ENCODE peak calls at places on chromosomes 4 and X, in four cellular contexts. T is astrocyte of the spinal cord, K is fibroblast of villous mesenchyme, N is fibroblast of mammary gland. S is an unnamed sample.

GRCh38 chrX:30521440-30522182 is 56.0 kb downstream of the TASL start:
- DNase-seq in T (peak), K (peak), N (peak), S (peak)

GRCh38 chr4:17064959-17065358 is 166.5 kb upstream of the LDB2 start:
- DNase-seq in T (no peak), K (peak), N (no peak), S (no peak)

GRCh38 chr4:64384237-64385176 is 24.7 kb downstream of the TECRL start:
- DNase-seq in T (no peak), K (no peak), N (no peak), S (no peak)

GRCh38 chr4:25160714-25161598 is 707 bp upstream of the SEPSECS start:
- DNase-seq in T (peak), K (peak), N (no peak), S (no peak)

GRCh38 chrX:108134724-108135123 is 43.1 kb downstream of the ATG4A start:
- DNase-seq in T (no peak), K (no peak), N (no peak), S (no peak)

GRCh38 chrX:140431521-140431920 is 73.3 kb downstream of the SOX3 start:
- DNase-seq in T (peak), K (no peak), N (no peak), S (no peak)

GRCh38 chr4:187972135-187972534 is 23.4 kb upstream of the ZFP42 start:
- DNase-seq in T (no peak), K (no peak), N (no peak), S (no peak)

GRCh38 chrX:129594781-129595180 is 54.7 kb downstream of the OCRL start:
- DNase-seq in T (no peak), K (no peak), N (no peak), S (no peak)

GRCh38 chrX:10106801-10107200 is 50.0 kb upstream of the CLCN4 start:
- DNase-seq in T (no peak), K (peak), N (no peak), S (no peak)

GRCh38 chrX:19660604-19661003 is 145.3 kb upstream of the MAP3K15 start:
- DNase-seq in T (no peak), K (peak), N (peak), S (peak)

GRCh38 chr4:152585036-152585439 is 49.1 kb upstream of the FBXW7 start:
- DNase-seq in T (no peak), K (peak), N (no peak), S (no peak)

GRCh38 chr4:41346306-41347061 is 89.8 kb downstream of the UCHL1 start:
- DNase-seq in T (no peak), K (peak), N (no peak), S (no peak)

GRCh38 chrX:50712777-50713176 is 101.2 kb downstream of the SHROOM4 start:
- DNase-seq in T (no peak), K (no peak), N (no peak), S (no peak)

GRCh38 chr4:121733942-121734341 is 31.0 kb downstream of the SMIM43 start:
- DNase-seq in T (no peak), K (no peak), N (no peak), S (no peak)

GRCh38 chr4:6942238-6942800 is 32.7 kb downstream of the TBC1D14 start:
- DNase-seq in T (peak), K (peak), N (peak), S (peak)

GRCh38 chrX:118353081-118353850 is 7.4 kb downstream of the WDR44 start:
- DNase-seq in T (no peak), K (peak), N (no peak), S (no peak)

GRCh38 chr4:11634283-11634682 is 205.6 kb upstream of the HS3ST1 start:
- DNase-seq in T (no peak), K (no peak), N (no peak), S (no peak)

GRCh38 chrX:103535206-103535605 is 15.9 kb upstream of the RAB40A start:
- DNase-seq in T (no peak), K (no peak), N (no peak), S (no peak)
- H3K4me3 ChIP-seq in T (no peak), K (no peak), N (no peak), S (no peak)

DNA sequence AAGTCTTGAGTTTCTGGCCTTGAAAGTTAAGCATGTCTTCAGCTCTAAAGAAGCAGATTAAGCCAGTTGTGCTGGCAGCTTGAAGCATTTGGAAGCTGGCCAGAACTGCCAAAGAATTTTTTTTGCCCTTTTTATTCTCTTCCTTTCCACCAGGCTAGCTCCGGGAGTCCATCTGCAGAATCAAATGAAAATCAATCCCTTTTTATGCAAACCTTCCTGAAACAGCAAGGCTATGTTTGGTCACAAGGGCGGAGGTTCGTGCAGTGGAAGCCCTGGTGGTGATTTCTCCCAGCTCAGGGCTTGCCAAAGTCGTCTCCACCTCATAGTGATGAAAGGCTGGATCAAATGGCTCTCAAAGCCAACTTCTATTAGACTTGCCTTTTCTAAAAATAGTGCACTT is 21.6 kb upstream of the C4orf54 start:
- DNase-seq in T (no peak), K (no peak), N (no peak), S (no peak)
- TF ChIP-seq CTCF in T (no peak), K (no peak), N (no peak), S (no peak)

GRCh38 chr4:186148335-186148975 is 42.9 kb upstream of the CYP4V2 start:
- DNase-seq in T (no peak), K (no peak), N (no peak), S (no peak)

GRCh38 chr4:186144180-186144579 is 39.7 kb downstream of the FAM149A start:
- DNase-seq in T (peak), K (peak), N (peak), S (peak)

GRCh38 chr4:186149872-186150271 is 41.5 kb upstream of the CYP4V2 start:
- DNase-seq in T (peak), K (peak), N (peak), S (peak)

GRCh38 chr4:186146443-186146842 is 41.9 kb downstream of the FAM149A start:
- DNase-seq in T (no peak), K (no peak), N (no peak), S (no peak)

DNA sequence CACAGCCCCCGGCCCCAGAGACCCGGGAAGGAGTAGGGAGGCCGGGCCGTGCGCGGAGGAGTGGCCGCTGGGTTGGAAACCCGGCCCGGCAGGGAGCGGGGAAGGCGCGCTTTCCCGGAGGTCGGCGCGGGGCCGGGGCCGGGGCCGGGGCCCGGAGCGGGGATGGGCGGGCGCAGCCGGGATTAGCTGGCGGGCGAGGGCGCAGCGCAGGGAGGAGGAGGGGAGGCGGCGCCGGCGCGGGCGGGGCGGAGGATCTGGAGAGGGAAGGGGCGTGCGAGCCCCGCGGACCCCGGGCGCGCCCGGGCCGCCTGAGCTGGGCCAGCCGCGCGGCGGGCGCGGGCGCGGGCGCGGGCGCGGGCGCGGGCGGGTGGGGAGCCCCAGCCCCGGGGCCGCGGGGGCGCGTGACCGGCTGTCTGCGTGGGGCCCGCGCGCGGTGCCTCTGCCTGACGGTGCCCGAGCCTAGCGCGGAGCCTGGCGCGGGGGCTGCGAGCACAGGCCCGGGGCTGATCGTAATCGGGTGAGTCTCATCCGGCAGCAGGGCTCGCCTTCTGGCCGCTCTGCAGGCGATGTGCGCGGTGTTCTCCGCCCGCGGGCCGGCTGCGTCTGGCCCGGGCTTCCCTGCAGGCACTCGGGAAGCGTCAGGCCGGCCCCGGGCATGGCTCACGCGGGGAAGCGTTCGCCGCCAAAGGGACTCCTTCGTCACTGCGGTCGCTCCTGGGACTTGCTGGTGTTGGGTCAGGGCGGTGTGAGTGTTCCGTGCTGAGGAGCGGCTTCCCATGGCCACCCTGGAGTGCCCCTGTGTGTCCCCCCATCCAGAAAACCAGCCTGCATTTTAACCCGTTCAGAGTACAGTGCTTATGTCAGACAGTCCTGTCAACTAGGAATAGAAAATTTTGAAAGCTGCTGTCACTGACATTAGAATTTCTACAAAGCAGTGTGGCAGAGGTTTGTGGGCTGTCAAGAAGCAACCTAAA is 40.4 kb downstream of the FAM149A start:
- DNase-seq in T (peak), K (peak), N (peak), S (peak)
- H3K4me3 ChIP-seq in T (peak), K (peak), N (peak), S (peak)

DNA sequence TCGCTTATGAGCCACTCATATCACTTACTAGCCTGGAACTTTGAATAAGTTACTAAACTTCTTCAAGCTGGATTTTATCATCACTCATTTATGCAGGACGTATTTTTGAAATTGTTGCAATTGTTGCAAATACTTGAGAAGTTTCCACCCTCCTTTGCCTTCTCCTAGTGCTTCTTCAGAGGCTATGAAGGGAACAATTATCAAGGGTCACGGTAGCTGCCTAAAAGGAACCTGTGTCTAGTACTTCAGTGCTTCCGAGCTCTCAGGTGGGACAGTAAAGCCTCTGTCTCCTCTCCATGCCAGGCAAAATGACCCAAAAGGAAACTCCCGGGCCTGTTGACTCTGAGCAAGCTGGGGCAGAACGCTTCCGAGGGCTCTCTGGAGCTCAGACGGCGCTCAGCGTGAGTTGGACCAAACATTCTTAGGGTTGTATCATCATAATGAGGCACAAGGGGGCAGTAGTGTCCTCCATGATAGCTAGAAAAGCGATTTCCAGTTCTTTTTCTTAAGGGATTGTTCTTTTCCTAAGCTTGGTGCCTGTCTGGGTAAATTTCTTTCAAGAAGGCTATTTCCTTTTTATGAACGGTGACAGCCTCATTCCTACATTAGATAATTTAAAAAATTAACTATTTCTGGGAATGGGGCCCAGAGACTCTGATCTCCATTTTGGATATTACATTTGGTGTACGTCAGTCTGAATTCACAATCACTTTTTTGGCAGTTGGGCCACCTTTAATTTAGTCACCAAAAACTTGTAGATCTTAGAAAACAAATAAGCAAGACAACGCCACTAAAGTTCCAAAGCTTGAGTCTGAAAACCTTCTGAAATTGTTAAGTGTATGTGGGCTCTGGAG is 73.1 kb downstream of the PACRGL start:
- DNase-seq in T (peak), K (peak), N (peak), S (peak)
- TF ChIP-seq CTCF in T (peak), K (peak), N (peak), S (peak)

GRCh38 chr4:38905657-38906398 is 38.2 kb downstream of the FAM114A1 start:
- DNase-seq in T (no peak), K (peak), N (no peak), S (no peak)

GRCh38 chr4:38909015-38909414 is 41.4 kb downstream of the FAM114A1 start:
- DNase-seq in T (no peak), K (no peak), N (no peak), S (no peak)

GRCh38 chr4:38902221-38902620 is 34.6 kb downstream of the FAM114A1 start:
- DNase-seq in T (no peak), K (peak), N (no peak), S (no peak)

GRCh38 chr4:38902695-38903094 is 35.1 kb downstream of the FAM114A1 start:
- DNase-seq in T (peak), K (no peak), N (peak), S (peak)

DNA sequence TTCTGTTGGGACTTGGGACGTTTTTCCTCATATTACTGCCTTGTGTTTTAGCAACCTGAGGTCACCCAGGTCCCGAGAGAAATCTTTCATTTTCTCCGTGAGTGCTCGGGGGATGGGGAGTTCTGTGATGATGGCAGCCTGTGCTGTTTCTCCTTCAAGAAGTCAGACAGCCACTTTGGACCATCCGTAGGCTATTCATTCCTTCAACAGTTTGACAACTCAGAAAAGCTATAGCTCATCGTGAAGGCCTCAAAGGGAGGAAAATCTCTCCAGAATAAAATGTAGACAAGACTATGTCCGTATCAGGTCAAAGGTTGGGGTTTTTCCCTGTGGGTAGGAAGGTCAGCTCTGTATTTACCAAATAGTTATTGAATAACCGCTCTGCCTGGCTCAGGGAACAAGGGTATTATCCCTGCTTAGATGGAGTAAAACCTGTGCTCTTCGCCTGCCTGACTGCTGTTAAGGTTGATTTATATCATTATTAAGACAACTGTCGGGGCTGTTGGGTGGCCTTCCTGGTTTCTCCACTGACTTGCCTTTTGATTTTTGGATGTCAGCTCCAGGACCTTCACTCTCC is 36.6 kb downstream of the FAM114A1 start:
- DNase-seq in T (no peak), K (no peak), N (no peak), S (no peak)
- H3K4me3 ChIP-seq in T (no peak), K (no peak), N (no peak), S (no peak)

DNA sequence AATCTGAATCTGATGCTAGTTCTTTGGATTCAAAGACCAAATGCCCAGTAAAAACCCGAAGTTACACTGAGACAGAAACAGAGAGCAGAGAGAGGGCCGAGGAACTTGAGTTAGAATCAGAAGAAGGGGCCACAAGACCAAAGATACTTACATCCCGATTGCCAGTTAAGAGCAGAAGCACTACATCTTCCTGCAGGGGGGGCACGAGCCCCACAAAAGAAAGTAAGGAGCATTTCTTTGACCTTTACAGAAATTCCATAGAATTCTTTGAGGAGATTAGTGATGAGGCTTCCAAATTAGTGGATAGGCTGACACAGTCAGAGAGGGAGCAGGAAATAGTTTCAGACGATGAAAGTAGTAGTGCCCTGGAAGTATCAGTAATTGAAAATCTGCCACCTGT is 309.3 kb downstream of the ANK2 start:
- DNase-seq in T (no peak), K (peak), N (no peak), S (peak)
- TF ChIP-seq CTCF in T (peak), K (peak), N (no peak), S (peak)

S was measured in cardiac fibroblast.